ENCODE peak calls at places on chromosome 4, in four cellular contexts. S, X, E and J are unnamed samples.

GRCh38 chr4:752196-752861 is 46.7 kb downstream of the PCGF3 start:
- DNase-seq in S (peak), X (no peak), E (no peak), J (no peak)

GRCh38 chr4:27463816-27464215 is 603.2 kb downstream of the STIM2 start:
- DNase-seq in S (peak), X (no peak), E (no peak), J (no peak)

GRCh38 chr4:108533245-108533844 is 87.0 kb upstream of the RPL34 start:
- DNase-seq in S (no peak), X (no peak), E (no peak), J (no peak)

GRCh38 chr4:152258804-152259708 is 276.8 kb downstream of the FBXW7 start:
- DNase-seq in S (peak), X (no peak), E (peak), J (no peak)

GRCh38 chr4:114598191-114599121 is at the start of gene UGT8:
- DNase-seq in S (peak), X (peak), E (peak), J (peak)

GRCh38 chr4:77591532-77591931 is 14.1 kb upstream of the CXCL13 start:
- DNase-seq in S (no peak), X (no peak), E (no peak), J (no peak)

GRCh38 chr4:54723786-54724185 is 66.0 kb downstream of the KIT start:
- DNase-seq in S (no peak), X (no peak), E (no peak), J (no peak)

GRCh38 chr4:110663738-110664444 is 41.0 kb upstream of the PITX2 start:
- DNase-seq in S (peak), X (no peak), E (no peak), J (no peak)

GRCh38 chr4:34010703-34011102 is 2233.6 kb downstream of the ARAP2 start:
- DNase-seq in S (no peak), X (no peak), E (no peak), J (no peak)

GRCh38 chr4:117996891-117997290 is 37.4 kb upstream of the NDST3 start:
- DNase-seq in S (no peak), X (no peak), E (no peak), J (no peak)

GRCh38 chr4:174702974-174703478 is 126.0 kb downstream of the GLRA3 start:
- DNase-seq in S (no peak), X (no peak), E (no peak), J (no peak)

GRCh38 chr4:174460684-174461083 is 61.6 kb downstream of the HPGD start:
- DNase-seq in S (peak), X (no peak), E (no peak), J (no peak)

GRCh38 chr4:2825184-2825506 is 18.5 kb upstream of the ADD1 start:
- DNase-seq in S (no peak), X (no peak), E (no peak), J (no peak)

GRCh38 chr4:17762705-17763104 is 18.7 kb downstream of the FAM184B start:
- DNase-seq in S (peak), X (no peak), E (no peak), J (no peak)

GRCh38 chr4:6425911-6426310 is 46.5 kb downstream of the PPP2R2C start:
- DNase-seq in S (no peak), X (no peak), E (no peak), J (no peak)

GRCh38 chr4:63211377-63211776 is 1197.9 kb downstream of the TECRL start:
- DNase-seq in S (no peak), X (no peak), E (no peak), J (no peak)

GRCh38 chr4:186936496-186937375 is 213.1 kb upstream of the FAT1 start:
- DNase-seq in S (peak), X (no peak), E (peak), J (peak)

GRCh38 chr4:146957252-146957651 is 11.6 kb upstream of the TTC29 start:
- DNase-seq in S (peak), X (no peak), E (no peak), J (peak)

GRCh38 chr4:617644-618330 is 7.6 kb upstream of the PDE6B start:
- DNase-seq in S (no peak), X (no peak), E (peak), J (peak)

GRCh38 chr4:5823542-5824211 is 69.2 kb downstream of the CRMP1 start:
- DNase-seq in S (no peak), X (no peak), E (no peak), J (no peak)

GRCh38 chr4:72843466-72843865 is 226.1 kb downstream of the COX18 start:
- DNase-seq in S (no peak), X (no peak), E (no peak), J (no peak)

GRCh38 chr4:4575284-4576211 is 33.7 kb upstream of the STX18 start:
- DNase-seq in S (peak), X (peak), E (peak), J (peak)

GRCh38 chr4:41734366-41734765 is 14.2 kb downstream of the PHOX2B start:
- DNase-seq in S (no peak), X (no peak), E (no peak), J (no peak)

GRCh38 chr4:76881375-76881774 is 16.6 kb downstream of the SOWAHB start:
- DNase-seq in S (no peak), X (no peak), E (peak), J (peak)

GRCh38 chr4:82017680-82018079 is 356.1 kb downstream of the HNRNPD start:
- DNase-seq in S (peak), X (no peak), E (peak), J (peak)

GRCh38 chr4:155522201-155522600 is 144.4 kb upstream of the GUCY1A1 start:
- DNase-seq in S (peak), X (no peak), E (no peak), J (no peak)

GRCh38 chr4:41260315-41260714 is 3.6 kb downstream of the UCHL1 start:
- DNase-seq in S (no peak), X (no peak), E (no peak), J (no peak)

GRCh38 chr4:141643557-141643956 is 7.2 kb downstream of the IL15 start:
- DNase-seq in S (peak), X (no peak), E (no peak), J (no peak)

GRCh38 chr4:8582941-8583654 is 2.9 kb downstream of the GPR78 start:
- DNase-seq in S (no peak), X (no peak), E (no peak), J (no peak)

GRCh38 chr4:137370206-137370633 is 162.1 kb downstream of the PCDH18 start:
- DNase-seq in S (peak), X (no peak), E (peak), J (no peak)

GRCh38 chr4:67520141-67520540 is 25.2 kb downstream of the CENPC start:
- DNase-seq in S (no peak), X (no peak), E (no peak), J (no peak)

GRCh38 chr4:1048781-1049590 is 37.6 kb downstream of the FGFRL1 start:
- DNase-seq in S (no peak), X (no peak), E (no peak), J (no peak)

GRCh38 chr4:122152699-122153328 is 683 bp downstream of the BLTP1 start:
- DNase-seq in S (peak), X (peak), E (peak), J (peak)

GRCh38 chr4:158129649-158130048 is 43.2 kb downstream of the GASK1B start:
- DNase-seq in S (peak), X (no peak), E (no peak), J (no peak)

GRCh38 chr4:125728568-125728967 is 413.8 kb downstream of the FAT4 start:
- DNase-seq in S (peak), X (no peak), E (peak), J (no peak)

GRCh38 chr4:4631150-4631549 is 89.3 kb upstream of the STX18 start:
- DNase-seq in S (no peak), X (no peak), E (no peak), J (no peak)

GRCh38 chr4:93605163-93605562 is 223.4 kb upstream of the ATOH1 start:
- DNase-seq in S (no peak), X (no peak), E (no peak), J (no peak)

GRCh38 chr4:184342167-184342856 is 124.6 kb upstream of the ENPP6 start:
- DNase-seq in S (no peak), X (no peak), E (no peak), J (peak)